ENCODE peak calls at places on chromosomes 12 and 14, in seven cellular contexts. One of them, this sample, is unnamed. For H3K36me3, the result is how much of the 10 kb centered on the place peaks cover.

GRCh38 chr14:36716614-36717184 is 55.0 kb downstream of the PAX9 start:
- DNase-seq in thoracic aorta: no peak
- DNase-seq in psoas muscle: no peak
- DNase-seq in lung: no peak
- DNase-seq in GM23338: no peak
- DNase-seq in testis: no peak
- DNase-seq in GM12878: no peak
- DNase-seq in this sample: no peak

GRCh38 chr12:130481392-130481879 is 143.7 kb downstream of the PIWIL1 start:
- DNase-seq in thoracic aorta: no peak
- DNase-seq in psoas muscle: no peak
- DNase-seq in testis: no peak
- DNase-seq in GM23338: no peak
- DNase-seq in GM12878: peak
- DNase-seq in lung: no peak
- DNase-seq in this sample: no peak

GRCh38 chr14:105161964-105162363 is 6.6 kb downstream of the JAG2 start:
- DNase-seq in testis: no peak
- DNase-seq in thoracic aorta: no peak
- DNase-seq in GM23338: no peak
- DNase-seq in lung: no peak
- DNase-seq in psoas muscle: no peak
- DNase-seq in GM12878: no peak
- DNase-seq in this sample: no peak

GRCh38 chr14:24427537-24428508 is 1.6 kb downstream of the CBLN3 start:
- DNase-seq in testis: no peak
- DNase-seq in GM23338: no peak
- DNase-seq in thoracic aorta: no peak
- DNase-seq in GM12878: no peak
- DNase-seq in psoas muscle: no peak
- DNase-seq in lung: no peak
- DNase-seq in this sample: no peak

GRCh38 chr14:105857816-105858675 is 331.7 kb downstream of the TMEM121 start:
- DNase-seq in thoracic aorta: no peak
- DNase-seq in psoas muscle: peak
- DNase-seq in GM23338: no peak
- DNase-seq in GM12878: no peak
- DNase-seq in testis: peak
- DNase-seq in lung: no peak
- DNase-seq in this sample: no peak

GRCh38 chr14:79986251-79986650 is 225.1 kb downstream of the DIO2 start:
- DNase-seq in GM23338: no peak
- DNase-seq in thoracic aorta: no peak
- DNase-seq in GM12878: no peak
- DNase-seq in lung: no peak
- DNase-seq in testis: no peak
- DNase-seq in psoas muscle: no peak
- DNase-seq in this sample: no peak

GRCh38 chr12:132026061-132026795 is 76.5 kb downstream of the EP400 start:
- DNase-seq in thoracic aorta: no peak
- DNase-seq in psoas muscle: no peak
- DNase-seq in GM12878: no peak
- DNase-seq in GM23338: no peak
- DNase-seq in lung: no peak
- DNase-seq in testis: no peak
- DNase-seq in this sample: no peak

GRCh38 chr14:104874571-104875411 is 9.7 kb downstream of the CEP170B start:
- DNase-seq in thoracic aorta: no peak
- DNase-seq in GM23338: no peak
- DNase-seq in lung: no peak
- DNase-seq in testis: no peak
- DNase-seq in GM12878: no peak
- DNase-seq in psoas muscle: peak
- DNase-seq in this sample: peak

GRCh38 chr14:88974991-88975835 is 150.8 kb downstream of the TTC8 start:
- DNase-seq in lung: no peak
- DNase-seq in GM23338: no peak
- DNase-seq in thoracic aorta: no peak
- DNase-seq in GM12878: no peak
- DNase-seq in testis: peak
- DNase-seq in psoas muscle: no peak
- DNase-seq in this sample: no peak

GRCh38 chr12:83157604-83158003 is 470.9 kb downstream of the TMTC2 start:
- DNase-seq in GM23338: no peak
- DNase-seq in thoracic aorta: no peak
- DNase-seq in testis: no peak
- DNase-seq in psoas muscle: no peak
- DNase-seq in lung: no peak
- DNase-seq in GM12878: no peak
- DNase-seq in this sample: no peak

GRCh38 chr12:94207467-94208432 is 59.4 kb downstream of the PLXNC1 start:
- DNase-seq in psoas muscle: no peak
- DNase-seq in lung: no peak
- DNase-seq in testis: no peak
- DNase-seq in thoracic aorta: no peak
- DNase-seq in GM23338: no peak
- DNase-seq in GM12878: peak
- DNase-seq in this sample: no peak

GRCh38 chr14:60665178-60665555 is 15.9 kb upstream of the SIX1 start:
- DNase-seq in psoas muscle: no peak
- DNase-seq in GM12878: no peak
- DNase-seq in testis: no peak
- DNase-seq in GM23338: no peak
- DNase-seq in lung: no peak
- DNase-seq in thoracic aorta: no peak
- DNase-seq in this sample: no peak

GRCh38 chr12:53939141-53940108 is 794 bp downstream of the HOXC13 start:
- DNase-seq in GM12878: no peak
- DNase-seq in thoracic aorta: no peak
- DNase-seq in psoas muscle: peak
- DNase-seq in lung: no peak
- DNase-seq in GM23338: peak
- DNase-seq in testis: no peak
- DNase-seq in this sample: no peak

GRCh38 chr12:64556231-64556630 is 54.1 kb upstream of the RASSF3 start:
- DNase-seq in thoracic aorta: no peak
- DNase-seq in testis: no peak
- DNase-seq in GM12878: no peak
- DNase-seq in psoas muscle: no peak
- DNase-seq in GM23338: peak
- DNase-seq in lung: no peak
- DNase-seq in this sample: no peak

GRCh38 chr12:32264995-32265394 is 134.4 kb upstream of the FGD4 start:
- DNase-seq in thoracic aorta: no peak
- DNase-seq in testis: no peak
- DNase-seq in psoas muscle: no peak
- DNase-seq in lung: no peak
- DNase-seq in GM12878: no peak
- DNase-seq in GM23338: no peak
- DNase-seq in this sample: no peak

GRCh38 chr12:53191096-53191884 is 10.6 kb upstream of the CSAD start:
- DNase-seq in thoracic aorta: no peak
- DNase-seq in testis: no peak
- DNase-seq in GM23338: no peak
- DNase-seq in lung: no peak
- DNase-seq in psoas muscle: no peak
- DNase-seq in GM12878: no peak
- DNase-seq in this sample: no peak

GRCh38 chr12:98699568-98699967 is 54.5 kb downstream of the APAF1 start:
- DNase-seq in GM23338: no peak
- DNase-seq in GM12878: no peak
- DNase-seq in psoas muscle: no peak
- DNase-seq in lung: no peak
- DNase-seq in testis: no peak
- DNase-seq in thoracic aorta: no peak
- DNase-seq in this sample: peak

GRCh38 chr12:98697209-98697608 is 52.1 kb downstream of the APAF1 start:
- DNase-seq in GM12878: no peak
- DNase-seq in psoas muscle: no peak
- DNase-seq in thoracic aorta: no peak
- DNase-seq in testis: no peak
- DNase-seq in lung: no peak
- DNase-seq in GM23338: no peak
- DNase-seq in this sample: no peak

GRCh38 chr12:98701166-98701565 is 56.1 kb downstream of the APAF1 start:
- DNase-seq in lung: no peak
- DNase-seq in thoracic aorta: no peak
- DNase-seq in GM23338: no peak
- DNase-seq in psoas muscle: no peak
- DNase-seq in testis: no peak
- DNase-seq in GM12878: no peak
- DNase-seq in this sample: no peak

GRCh38 chr12:98696036-98696646 is 51.1 kb downstream of the APAF1 start:
- DNase-seq in GM12878: no peak
- DNase-seq in psoas muscle: no peak
- DNase-seq in lung: no peak
- DNase-seq in testis: no peak
- DNase-seq in thoracic aorta: no peak
- DNase-seq in GM23338: peak
- DNase-seq in this sample: no peak

DNA sequence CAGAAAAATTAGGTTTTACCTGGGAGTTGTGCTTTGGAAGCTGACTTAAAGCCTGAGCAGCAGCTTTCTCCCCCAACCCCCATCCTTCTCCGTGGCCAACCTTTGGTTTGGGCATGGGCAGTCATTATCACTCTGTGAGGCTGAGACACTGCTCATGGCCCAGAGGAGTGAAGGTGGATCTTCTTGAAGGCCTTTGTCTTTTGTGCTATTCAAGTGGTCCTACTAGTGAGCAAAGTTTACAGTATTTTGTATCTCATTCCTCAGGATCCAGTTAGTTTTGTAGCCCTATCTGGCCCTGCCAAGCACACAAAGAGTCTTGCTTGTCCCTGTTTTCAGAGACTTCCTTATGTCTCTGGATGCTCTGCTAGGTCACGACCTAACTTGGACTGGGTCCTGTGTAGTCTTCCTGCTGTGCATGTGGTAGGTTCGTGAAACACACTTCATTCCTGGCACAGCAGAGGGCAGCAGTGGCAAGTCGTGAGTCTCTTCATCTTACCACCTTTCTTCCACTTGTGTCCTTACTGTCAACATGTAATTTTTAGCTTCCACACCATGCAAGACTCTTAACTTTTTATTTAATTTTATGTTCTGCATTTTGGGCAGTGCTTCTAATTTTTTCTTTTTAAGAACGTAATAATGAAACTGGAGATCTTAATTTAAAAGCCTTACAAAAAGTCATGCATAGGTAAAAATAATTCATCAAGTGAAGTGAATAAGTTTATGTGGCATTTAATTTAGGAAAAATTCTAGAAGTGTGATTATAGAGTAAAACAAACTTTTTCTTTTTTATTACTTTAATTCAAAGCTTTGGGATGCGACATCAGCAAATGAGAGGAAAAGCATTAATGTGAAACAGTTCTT is 53.7 kb downstream of the APAF1 start:
- DNase-seq in GM12878: peak
- DNase-seq in testis: peak
- DNase-seq in GM23338: peak
- DNase-seq in thoracic aorta: no peak
- DNase-seq in lung: peak
- DNase-seq in psoas muscle: peak
- DNase-seq in this sample: peak
- TF ChIP-seq CTCF in GM12878: peak
- TF ChIP-seq CTCF in testis: no peak
- TF ChIP-seq CTCF in GM23338: peak
- TF ChIP-seq CTCF in thoracic aorta: peak
- TF ChIP-seq CTCF in lung: peak
- TF ChIP-seq CTCF in psoas muscle: peak
- TF ChIP-seq CTCF in this sample: peak

DNA sequence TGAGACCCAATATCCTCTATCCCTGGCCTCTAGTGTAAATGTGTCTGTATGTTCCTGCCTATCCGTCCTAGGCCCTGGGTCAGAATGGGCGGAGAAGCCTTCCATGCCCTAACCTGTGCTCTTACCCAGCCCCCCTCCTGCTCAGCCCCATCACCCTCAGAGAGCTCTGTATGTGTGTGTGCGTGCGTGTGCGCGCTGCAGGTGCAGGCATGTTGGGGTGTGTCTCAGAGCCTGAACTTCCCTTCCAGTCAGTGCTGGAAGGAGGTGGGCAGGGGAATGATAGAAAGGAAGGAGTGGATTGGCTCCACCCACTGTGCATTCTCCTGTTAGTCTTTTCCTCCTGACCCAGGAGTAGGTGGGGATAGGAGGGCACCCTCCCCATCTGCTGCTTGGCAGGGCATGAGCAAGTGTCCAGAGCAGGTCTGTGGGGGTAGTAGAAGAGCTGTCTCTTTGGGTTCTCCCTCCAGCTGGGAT is 7.2 kb downstream of the NAB2 start:
- DNase-seq in lung: no peak
- DNase-seq in GM23338: no peak
- DNase-seq in thoracic aorta: no peak
- DNase-seq in GM12878: no peak
- DNase-seq in psoas muscle: no peak
- DNase-seq in testis: no peak
- DNase-seq in this sample: no peak
- H3K36me3 ChIP-seq in lung: under half
- H3K36me3 ChIP-seq in GM23338: under half
- H3K36me3 ChIP-seq in thoracic aorta: half or more
- H3K36me3 ChIP-seq in GM12878: under half
- H3K36me3 ChIP-seq in psoas muscle: under half
- H3K36me3 ChIP-seq in testis: under half
- H3K36me3 ChIP-seq in this sample: under half

DNA sequence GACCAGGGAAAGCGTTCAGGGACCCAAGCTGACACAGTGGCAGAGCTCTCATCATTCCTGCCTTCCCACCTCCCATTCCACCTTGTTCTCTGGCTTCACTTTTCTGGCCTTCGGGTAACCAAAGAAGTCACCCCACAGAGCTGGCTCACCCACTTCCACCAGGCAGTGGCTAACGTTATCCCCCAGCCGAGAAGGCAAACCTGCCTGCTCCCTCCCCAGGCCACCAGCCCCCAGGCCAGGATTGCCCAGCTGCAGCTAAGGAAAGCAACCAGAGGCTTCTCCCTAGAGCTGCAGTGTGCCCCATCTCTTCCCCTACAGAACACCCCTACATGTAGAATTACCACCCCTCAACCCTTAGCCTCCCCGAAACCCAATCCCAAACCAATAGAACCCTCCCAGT is 22.2 kb downstream of the CCDC88C start:
- DNase-seq in testis: no peak
- DNase-seq in thoracic aorta: no peak
- DNase-seq in GM23338: no peak
- DNase-seq in GM12878: no peak
- DNase-seq in psoas muscle: no peak
- DNase-seq in lung: no peak
- DNase-seq in this sample: no peak
- TF ChIP-seq CTCF in testis: no peak
- TF ChIP-seq CTCF in thoracic aorta: no peak
- TF ChIP-seq CTCF in GM23338: no peak
- TF ChIP-seq CTCF in GM12878: no peak
- TF ChIP-seq CTCF in psoas muscle: no peak
- TF ChIP-seq CTCF in lung: no peak
- TF ChIP-seq CTCF in this sample: no peak

DNA sequence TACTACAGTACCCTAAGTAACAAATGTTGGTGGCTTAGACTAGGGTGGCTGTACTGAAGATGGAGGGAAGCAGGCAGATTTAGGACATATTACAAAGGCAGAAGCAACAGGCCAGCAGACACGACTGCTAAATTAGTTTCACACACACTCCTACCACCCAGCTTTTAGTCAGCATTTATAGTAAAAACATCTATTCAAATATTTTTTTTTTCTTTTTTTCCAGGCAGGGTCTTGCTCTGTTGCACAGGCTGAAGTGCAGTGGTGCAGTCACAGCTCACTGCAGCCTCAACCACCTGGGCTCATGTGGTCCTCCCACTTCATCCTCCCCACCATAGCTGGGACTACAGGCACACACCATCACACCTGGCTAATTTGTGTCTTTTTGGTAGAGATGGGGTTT is 72.9 kb downstream of the CDK17 start:
- DNase-seq in GM23338: no peak
- DNase-seq in GM12878: peak
- DNase-seq in thoracic aorta: no peak
- DNase-seq in psoas muscle: no peak
- DNase-seq in testis: no peak
- DNase-seq in lung: no peak
- DNase-seq in this sample: no peak
- H3K36me3 ChIP-seq in GM23338: under half
- H3K36me3 ChIP-seq in GM12878: under half
- H3K36me3 ChIP-seq in thoracic aorta: under half
- H3K36me3 ChIP-seq in psoas muscle: under half
- H3K36me3 ChIP-seq in testis: under half
- H3K36me3 ChIP-seq in lung: under half
- H3K36me3 ChIP-seq in this sample: under half

This sample was measured in heart right ventricle.